ENCODE peak calls at places on chromosomes 11 and 22, in seven cellular contexts. N is DMS153; O is activated CD4-positive, alpha-beta T cell treated with anti-CD3 and anti-CD28 coated beads, Interleukin-2, amount 50 U/mL, for 4 hours; P is anterior cingulate cortex; G is CD8-positive, alpha-beta memory T cell; S is activated T-helper 2 cell treated with anti-CD3 and anti-CD28 coated beads, Interferon-gamma antibody, Interleukin-2, Interleukin-4, amounts not matched to agents 10 μg/mL and 5 μg/mL and 100 μg/mL, durations not matched to agents 14 hours and 24 hours and 36 hours; J is caudate nucleus. A is an unnamed sample.

GRCh38 chr11:58006940-58007339 is 16.7 kb upstream of the OR9Q1 start:
- DNase-seq in S (no peak), P (no peak), G (no peak), O (no peak), N (no peak), J (no peak), A (no peak)

GRCh38 chr11:47656284-47656915 is 14.0 kb upstream of the MTCH2 start:
- DNase-seq in J (no peak), S (no peak), P (no peak), N (no peak), G (no peak), O (no peak), A (no peak)

GRCh38 chr11:125210112-125210511 is 45.6 kb downstream of the PKNOX2 start:
- DNase-seq in O (no peak), J (no peak), S (no peak), G (no peak), P (no peak), N (no peak), A (no peak)

GRCh38 chr22:19085233-19086043 is 36.8 kb downstream of the DGCR2 start:
- DNase-seq in S (no peak), G (no peak), O (no peak), J (no peak), N (no peak), P (no peak), A (no peak)

GRCh38 chr11:46243796-46244109 is 33.7 kb upstream of the CREB3L1 start:
- DNase-seq in G (no peak), J (no peak), N (no peak), S (no peak), O (no peak), P (no peak), A (no peak)

GRCh38 chr11:30521297-30522071 is 64.7 kb downstream of the MPPED2 start:
- DNase-seq in N (no peak), G (no peak), O (no peak), S (no peak), P (no peak), J (no peak), A (no peak)

GRCh38 chr22:44202261-44202789 is 21.6 kb downstream of the PARVG start:
- DNase-seq in P (no peak), S (no peak), N (no peak), O (no peak), J (peak), G (no peak), A (no peak)

GRCh38 chr22:26367402-26368245 is 61.4 kb upstream of the ASPHD2 start:
- DNase-seq in S (peak), P (no peak), O (peak), N (peak), J (peak), G (peak), A (no peak)

GRCh38 chr11:32586576-32587190 is 3.1 kb downstream of the EIF3M start:
- DNase-seq in J (no peak), P (no peak), O (no peak), S (no peak), G (no peak), N (no peak), A (no peak)

GRCh38 chr11:69880803-69881445 is 61.7 kb upstream of the FGF3 start:
- DNase-seq in O (no peak), P (no peak), S (no peak), J (no peak), N (no peak), G (no peak), A (no peak)

GRCh38 chr11:94586546-94586945 is 19.4 kb downstream of the PIWIL4 start:
- DNase-seq in J (no peak), O (no peak), P (no peak), N (no peak), S (no peak), G (no peak), A (no peak)

GRCh38 chr11:66958956-66959274 is 732 bp upstream of the PC start:
- DNase-seq in J (no peak), O (no peak), G (no peak), P (no peak), S (no peak), N (no peak), A (no peak)

GRCh38 chr11:112315861-112316739 is 55.4 kb upstream of the PLET1 start:
- DNase-seq in N (no peak), J (no peak), G (no peak), S (no peak), P (no peak), O (no peak), A (no peak)

GRCh38 chr11:107859459-107860239 is 1.1 kb upstream of the SLC35F2 start:
- DNase-seq in O (peak), G (peak), P (no peak), S (peak), N (peak), J (no peak), A (no peak)